ENCODE peak calls at places on chromosomes 12 and 14, in six cellular contexts. Q is neural crest cell, V is Calu3, C is heart left ventricle, W is progenitor cell of endocrine pancreas, E is dorsolateral prefrontal cortex. R is an unnamed sample.

GRCh38 chr12:67256649-67257048 is 12.5 kb upstream of the CAND1 start:
- DNase-seq in Q (no peak), V (no peak), C (no peak), W (no peak), E (no peak), R (no peak)

GRCh38 chr14:87066221-87066817 is 926.7 kb downstream of the GALC start:
- DNase-seq in Q (no peak), V (no peak), C (no peak), W (no peak), E (no peak), R (no peak)

GRCh38 chr12:127785535-127785934 is 481.4 kb upstream of the TMEM132C start:
- DNase-seq in Q (no peak), V (no peak), C (no peak), W (no peak), E (no peak), R (no peak)

GRCh38 chr14:38238881-38239280 is 17.0 kb downstream of the CLEC14A start:
- DNase-seq in Q (no peak), V (no peak), C (no peak), W (no peak), E (no peak), R (no peak)

GRCh38 chr14:89243286-89243685 is 173.7 kb downstream of the FOXN3 start:
- DNase-seq in Q (no peak), V (no peak), C (no peak), W (no peak), E (no peak), R (no peak)

GRCh38 chr14:92693998-92694780 is 54.2 kb downstream of the LGMN start:
- DNase-seq in Q (no peak), V (no peak), C (no peak), W (no peak), E (no peak), R (no peak)

GRCh38 chr14:95361373-95362179 is 41.9 kb upstream of the CLMN start:
- DNase-seq in Q (no peak), V (peak), C (peak), W (no peak), E (no peak), R (peak)

GRCh38 chr12:30200864-30201263 is 417.1 kb upstream of the TMTC1 start:
- DNase-seq in Q (no peak), V (no peak), C (no peak), W (peak), E (no peak), R (no peak)

GRCh38 chr12:66776974-66777373 is 98.1 kb upstream of the GRIP1 start:
- DNase-seq in Q (no peak), V (no peak), C (no peak), W (no peak), E (no peak), R (peak)

GRCh38 chr12:58321414-58321813 is 380.0 kb downstream of the ATP23 start:
- DNase-seq in Q (no peak), V (no peak), C (no peak), W (no peak), E (no peak), R (no peak)

GRCh38 chr14:62206456-62206855 is 444.2 kb downstream of the SNAPC1 start:
- DNase-seq in Q (no peak), V (no peak), C (no peak), W (no peak), E (no peak), R (no peak)

GRCh38 chr12:132550014-132550802 is 60.2 kb downstream of the LRCOL1 start:
- DNase-seq in Q (peak), V (no peak), C (no peak), W (no peak), E (no peak), R (no peak)

GRCh38 chr12:75825686-75826085 is 205.9 kb downstream of the PHLDA1 start:
- DNase-seq in Q (no peak), V (peak), C (no peak), W (no peak), E (no peak), R (no peak)

GRCh38 chr14:68938515-68939423 is 40.3 kb downstream of the ACTN1 start:
- DNase-seq in Q (no peak), V (peak), C (peak), W (no peak), E (no peak), R (no peak)

GRCh38 chr12:3962661-3963483 is 89.7 kb upstream of the PARP11 start:
- DNase-seq in Q (no peak), V (no peak), C (no peak), W (no peak), E (no peak), R (peak)
- TF ChIP-seq CTCF in Q (no peak), V (no peak), C (no peak), W (no peak), E (no peak), R (peak)

GRCh38 chr12:51082561-51083139 is 746 bp downstream of the CSRNP2 start:
- DNase-seq in Q (no peak), V (no peak), C (no peak), W (no peak), E (no peak), R (peak)

GRCh38 chr12:51087818-51088217 is 4.4 kb upstream of the CSRNP2 start:
- DNase-seq in Q (no peak), V (no peak), C (no peak), W (no peak), E (no peak), R (peak)

GRCh38 chr12:51083140-51083833 is at the start of gene CSRNP2:
- DNase-seq in Q (peak), V (peak), C (peak), W (peak), E (peak), R (peak)

GRCh38 chr12:51086933-51087332 is 3.5 kb upstream of the CSRNP2 start:
- DNase-seq in Q (no peak), V (no peak), C (no peak), W (no peak), E (no peak), R (no peak)

DNA sequence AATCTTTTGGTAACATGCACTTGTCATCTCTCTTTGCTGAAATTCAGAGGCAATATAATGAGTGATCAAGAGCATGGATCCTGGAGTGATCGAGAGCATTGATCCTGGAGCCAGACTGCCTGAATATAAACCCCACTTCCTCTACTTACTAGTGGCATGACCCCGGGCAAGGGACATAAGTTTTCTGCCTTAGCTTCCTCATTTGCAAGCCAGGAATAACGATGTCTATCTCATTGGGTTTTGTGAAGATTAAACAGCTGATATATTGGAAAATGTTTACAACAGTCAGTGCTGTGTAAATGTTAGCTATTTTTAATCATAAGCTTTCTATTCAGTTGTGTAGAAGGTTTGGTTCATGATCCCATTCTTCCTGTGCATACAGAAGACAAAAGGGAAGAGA is 2.4 kb upstream of the CSRNP2 start:
- DNase-seq in Q (no peak), V (no peak), C (no peak), W (no peak), E (no peak), R (no peak)
- TF ChIP-seq CTCF in Q (no peak), V (no peak), C (no peak), W (no peak), E (no peak), R (no peak)

GRCh38 chr12:114692558-114693531 is 8.9 kb upstream of the TBX3 start:
- DNase-seq in Q (no peak), V (no peak), C (no peak), W (no peak), E (no peak), R (no peak)
- TF ChIP-seq CTCF in Q (peak), V (no peak), C (no peak), W (no peak), E (no peak), R (no peak)

DNA sequence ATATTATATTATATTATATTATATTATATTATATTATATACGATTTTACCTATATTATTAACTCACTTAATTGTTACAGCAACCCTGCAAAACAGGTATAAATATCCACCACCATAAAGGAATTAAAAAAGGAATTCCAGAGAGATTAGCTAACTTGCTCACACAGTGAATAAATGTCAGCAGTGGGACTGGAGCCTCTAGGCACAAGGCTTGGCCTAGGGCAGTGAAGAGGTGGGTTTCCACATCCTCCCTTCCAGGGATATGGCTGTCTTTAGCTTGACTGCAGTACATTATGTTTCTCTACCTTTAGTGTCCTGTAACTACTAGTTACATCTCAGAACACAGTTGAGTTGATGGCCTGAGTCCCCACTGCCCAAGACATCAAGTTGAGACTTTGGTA is 166.9 kb downstream of the SLC15A5 start:
- DNase-seq in Q (no peak), V (no peak), C (no peak), W (no peak), E (no peak), R (no peak)
- TF ChIP-seq CTCF in Q (no peak), V (no peak), C (no peak), W (no peak), E (no peak), R (no peak)

R was measured in activated CD8-positive, alpha-beta T cell treated with anti-CD3 and anti-CD28 coated beads for 36 hours.